ENCODE peak calls at places on chromosomes 1 and 21, in seven cellular contexts. E is heart right ventricle, B is cardiac muscle cell, Y is AG10803, D is fibroblast of mammary gland, U is left lung, M is mucosa of descending colon. G is an unnamed sample.

GRCh38 chr1:213443415-213443814 is 392.4 kb downstream of the RPS6KC1 start:
- DNase-seq in M (no peak), E (no peak), U (no peak), Y (no peak), B (no peak), D (no peak), G (peak; percentile 91)

GRCh38 chr1:40774266-40774998 is 9.2 kb upstream of the KCNQ4 start:
- DNase-seq in U (no peak), M (peak; percentile 78), E (no peak), Y (no peak), D (peak; percentile 23), B (peak; percentile 79), G (peak; percentile 26)

GRCh38 chr1:221712198-221712684 is 29.6 kb downstream of the DUSP10 start:
- DNase-seq in E (no peak), Y (peak; percentile 83), D (peak; percentile 94), B (no peak), M (no peak), U (no peak), G (peak; percentile 87)

GRCh38 chr21:43701936-43702784 is 16.8 kb upstream of the PDXK start:
- DNase-seq in D (no peak), M (peak; percentile 39), Y (no peak), B (no peak), E (no peak), U (no peak), G (no peak)

GRCh38 chr1:54698346-54698745 is 17.3 kb upstream of the TTC4 start:
- DNase-seq in M (no peak), D (no peak), B (no peak), U (no peak), E (no peak), Y (no peak), G (no peak)

GRCh38 chr1:203216274-203217138 is 13.0 kb downstream of the CHIT1 start:
- DNase-seq in B (peak; percentile 81), Y (peak; percentile 61), M (no peak), D (peak; percentile 68), E (peak; percentile 58), U (peak; percentile 45), G (peak; percentile 66)

GRCh38 chr1:148296511-148296910 is 144.4 kb upstream of the NBPF11 start:
- DNase-seq in D (no peak), U (no peak), M (no peak), B (no peak), E (no peak), Y (no peak), G (no peak)

GRCh38 chr1:216805233-216805632 is 82.0 kb upstream of the ESRRG start:
- DNase-seq in M (no peak), U (no peak), E (no peak), B (peak; percentile 22), D (no peak), Y (no peak), G (peak; percentile 63)

GRCh38 chr1:32806910-32807523 is 10.1 kb downstream of the YARS1 start:
- DNase-seq in Y (no peak), D (no peak), E (no peak), B (peak; percentile 65), U (no peak), M (no peak), G (no peak)

GRCh38 chr1:202835548-202836072 is 24.9 kb downstream of the PCAT6 start:
- DNase-seq in E (no peak), U (no peak), Y (no peak), B (no peak), D (peak; percentile 19), M (no peak), G (no peak)

GRCh38 chr1:20090119-20090518 is 20.1 kb downstream of the PLA2G5 start:
- DNase-seq in B (no peak), D (no peak), Y (no peak), E (no peak), M (no peak), U (no peak), G (no peak)

GRCh38 chr21:44428281-44428942 is 26.9 kb upstream of the LRRC3 start:
- DNase-seq in U (peak; percentile 33), D (no peak), M (peak; percentile 88), B (no peak), Y (no peak), E (no peak), G (peak; percentile 3)

GRCh38 chr1:212284332-212284743 is 872 bp upstream of the PPP2R5A start:
- DNase-seq in Y (peak; percentile 34), U (no peak), D (peak; percentile 40), B (no peak), M (no peak), E (no peak), G (no peak)

GRCh38 chr1:40532844-40533424 is 1.5 kb downstream of the ZNF684 start:
- DNase-seq in E (peak; percentile 5), U (no peak), Y (peak; percentile 56), D (peak; percentile 58), B (peak; percentile 61), M (no peak), G (peak; percentile 61)

GRCh38 chr21:46554431-46555224 is 50.3 kb downstream of the S100B start:
- DNase-seq in B (no peak), M (no peak), Y (no peak), D (no peak), U (no peak), E (no peak), G (no peak)

GRCh38 chr1:84103197-84103992 is 40.7 kb upstream of the PRKACB start:
- DNase-seq in U (no peak), E (peak; percentile 37), M (no peak), B (peak; percentile 58), D (peak; percentile 92), Y (peak; percentile 82), G (peak; percentile 89)

GRCh38 chr1:11151854-11152612 is 37.1 kb upstream of the ANGPTL7 start:
- DNase-seq in E (no peak), U (no peak), B (no peak), D (peak; percentile 13), M (no peak), Y (no peak), G (no peak)

GRCh38 chr1:55071477-55071876 is 32.1 kb downstream of the PCSK9 start:
- DNase-seq in Y (peak; percentile 51), D (peak; percentile 51), M (no peak), B (peak; percentile 79), E (no peak), U (no peak), G (peak; percentile 47)

GRCh38 chr1:240174734-240175133 is 83.1 kb downstream of the FMN2 start:
- DNase-seq in D (no peak), U (no peak), B (no peak), M (no peak), E (no peak), Y (peak; percentile 29), G (no peak)

GRCh38 chr1:108049083-108049819 is 84.3 kb upstream of the VAV3 start:
- DNase-seq in E (peak; percentile 36), B (peak; percentile 27), D (peak; percentile 44), Y (peak; percentile 38), M (peak; percentile 28), U (peak; percentile 56), G (no peak)

GRCh38 chr1:230163719-230164118 is 96.7 kb downstream of the GALNT2 start:
- DNase-seq in Y (no peak), E (no peak), M (no peak), B (no peak), D (no peak), U (no peak), G (no peak)

GRCh38 chr1:85663382-85663781 is 44.9 kb downstream of the ZNHIT6 start:
- DNase-seq in M (no peak), B (no peak), Y (no peak), E (no peak), D (no peak), U (no peak), G (no peak)

GRCh38 chr1:151398691-151399065 is 695 bp upstream of the PSMB4 start:
- DNase-seq in B (no peak), Y (no peak), D (no peak), E (no peak), M (no peak), U (no peak), G (no peak)

GRCh38 chr1:153612755-153613331 is at the start of gene S100A16:
- DNase-seq in M (peak; percentile 94), B (peak; percentile 71), Y (peak; percentile 73), U (peak; percentile 84), D (peak; percentile 68), E (peak; percentile 74), G (peak; percentile 91)

GRCh38 chr1:156075158-156075557 is 7.1 kb downstream of the MEX3A start:
- DNase-seq in U (no peak), E (no peak), Y (no peak), M (no peak), B (peak; percentile 39), D (no peak), G (no peak)
- TF ChIP-seq CTCF in U (no peak), E (no peak), Y (no peak), M (no peak), B (no peak), D (no peak), G (no peak)

DNA sequence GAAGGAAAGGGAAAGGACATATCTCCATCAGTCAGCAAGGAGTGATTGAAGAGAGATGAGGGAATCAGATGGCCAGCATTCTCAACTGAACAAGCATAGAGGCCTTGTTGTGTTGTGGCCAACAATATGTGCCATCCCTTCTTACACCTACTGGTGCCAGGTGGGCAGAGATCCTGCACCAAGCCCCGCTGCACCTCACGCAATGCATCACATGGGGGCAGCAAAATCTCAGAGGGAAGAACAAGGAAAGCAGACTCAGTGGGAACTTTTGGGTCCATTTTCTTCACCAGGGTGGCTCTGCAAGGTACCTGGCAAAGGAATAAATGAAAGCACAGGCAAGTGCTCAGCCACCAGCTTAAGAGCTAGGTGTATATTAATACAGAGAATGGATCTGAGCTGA is 33.2 kb downstream of the HSD3B2 start:
- DNase-seq in D (no peak), U (no peak), M (no peak), Y (no peak), B (peak; percentile 6), E (no peak), G (no peak)
- TF ChIP-seq CTCF in D (peak; percentile 28), U (no peak), M (no peak), Y (no peak), B (peak; percentile 21), E (no peak), G (peak; percentile 26)

DNA sequence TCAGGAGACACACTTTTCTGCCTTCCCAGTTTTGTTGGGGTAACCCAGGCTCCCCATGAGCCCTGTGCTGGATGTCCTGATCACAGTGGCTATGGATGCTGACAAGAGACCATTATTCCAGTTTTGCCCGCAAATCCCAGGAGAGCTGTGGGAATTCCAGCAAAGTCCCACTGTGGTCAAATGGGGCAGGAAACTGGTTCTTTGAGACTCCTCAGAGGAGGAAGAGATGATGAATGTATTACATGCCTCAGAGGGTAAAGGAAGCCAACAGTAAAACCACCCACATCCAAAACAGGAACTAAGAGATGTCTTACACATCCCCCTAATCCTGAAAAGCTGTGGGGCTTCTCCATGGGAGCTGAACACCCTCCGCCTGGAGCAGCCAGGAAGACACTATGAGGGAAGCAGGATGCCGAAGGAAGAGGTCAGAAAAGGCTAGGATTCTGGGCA is 12.8 kb upstream of the MPZL1 start:
- DNase-seq in Y (peak; percentile 32), D (peak; percentile 42), M (no peak), B (no peak), U (no peak), E (no peak), G (no peak)
- TF ChIP-seq CTCF in Y (no peak), D (no peak), M (no peak), B (no peak), U (no peak), E (no peak), G (no peak)

DNA sequence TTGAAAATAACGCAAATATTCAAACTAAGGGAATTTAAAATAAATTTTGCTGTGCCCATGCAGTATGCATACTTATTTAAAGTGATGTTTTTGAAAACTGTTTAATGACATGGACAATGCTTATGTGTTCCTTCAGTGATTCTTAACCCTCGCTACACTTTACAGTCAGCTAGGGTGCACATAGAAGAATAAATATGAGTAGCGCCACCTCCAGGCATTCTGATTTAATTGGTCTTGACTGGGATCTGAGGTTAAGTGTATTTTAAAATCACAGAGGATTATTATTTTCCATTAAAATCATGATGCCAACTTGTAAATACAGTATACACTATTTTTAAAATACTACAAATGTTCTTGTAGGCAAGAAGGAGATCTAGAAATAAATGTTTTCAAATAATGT is 373.5 kb upstream of the ADGRL4 start:
- DNase-seq in Y (no peak), U (no peak), M (no peak), E (no peak), D (no peak), B (no peak), G (no peak)
- TF ChIP-seq CTCF in Y (no peak), U (no peak), M (no peak), E (no peak), D (no peak), B (no peak), G (no peak)

G was measured in bronchial epithelial cell.